ENCODE peak calls at places on chromosomes 2 and 18, in seven cellular contexts. One of them, this sample, is unnamed.

GRCh38 chr2:23574919-23575654 is 190.1 kb downstream of the KLHL29 start:
- DNase-seq in transverse colon: no peak
- DNase-seq in HEK293T: peak; percentile 28
- DNase-seq in stimulated activated CD4-positive, alpha-beta T cell treated with anti-CD3 and anti-CD28 coated beads, Interleukin-4, amount 100 ng/mL, for 4 hours: no peak
- DNase-seq in activated naive CD4-positive, alpha-beta T cell: no peak
- DNase-seq in activated gamma-delta T cell treated with Interleukin-2 at 50 U/mL for 16 hours: no peak
- DNase-seq in HL-60: no peak
- DNase-seq in this sample: no peak

GRCh38 chr2:200259577-200259957 is 46.9 kb upstream of the SPATS2L start:
- DNase-seq in HL-60: no peak
- DNase-seq in stimulated activated CD4-positive, alpha-beta T cell treated with anti-CD3 and anti-CD28 coated beads, Interleukin-4, amount 100 ng/mL, for 4 hours: no peak
- DNase-seq in transverse colon: no peak
- DNase-seq in HEK293T: no peak
- DNase-seq in activated naive CD4-positive, alpha-beta T cell: no peak
- DNase-seq in activated gamma-delta T cell treated with Interleukin-2 at 50 U/mL for 16 hours: no peak
- DNase-seq in this sample: peak; percentile 86

GRCh38 chr2:3768960-3769765 is 65.8 kb downstream of the DCDC2C start:
- DNase-seq in stimulated activated CD4-positive, alpha-beta T cell treated with anti-CD3 and anti-CD28 coated beads, Interleukin-4, amount 100 ng/mL, for 4 hours: no peak
- DNase-seq in activated naive CD4-positive, alpha-beta T cell: no peak
- DNase-seq in activated gamma-delta T cell treated with Interleukin-2 at 50 U/mL for 16 hours: no peak
- DNase-seq in transverse colon: no peak
- DNase-seq in HL-60: no peak
- DNase-seq in HEK293T: no peak
- DNase-seq in this sample: no peak

GRCh38 chr2:105775809-105776559 is 31.3 kb downstream of the NCK2 start:
- DNase-seq in HEK293T: no peak
- DNase-seq in activated naive CD4-positive, alpha-beta T cell: no peak
- DNase-seq in HL-60: peak; percentile 68
- DNase-seq in activated gamma-delta T cell treated with Interleukin-2 at 50 U/mL for 16 hours: peak; percentile 33
- DNase-seq in stimulated activated CD4-positive, alpha-beta T cell treated with anti-CD3 and anti-CD28 coated beads, Interleukin-4, amount 100 ng/mL, for 4 hours: no peak
- DNase-seq in transverse colon: peak; percentile 35
- DNase-seq in this sample: no peak

GRCh38 chr2:86281066-86281700 is 56.2 kb downstream of the REEP1 start:
- DNase-seq in HEK293T: no peak
- DNase-seq in transverse colon: no peak
- DNase-seq in stimulated activated CD4-positive, alpha-beta T cell treated with anti-CD3 and anti-CD28 coated beads, Interleukin-4, amount 100 ng/mL, for 4 hours: no peak
- DNase-seq in activated gamma-delta T cell treated with Interleukin-2 at 50 U/mL for 16 hours: no peak
- DNase-seq in HL-60: no peak
- DNase-seq in activated naive CD4-positive, alpha-beta T cell: no peak
- DNase-seq in this sample: no peak

GRCh38 chr2:42342061-42342794 is 18.8 kb downstream of the COX7A2L start:
- DNase-seq in stimulated activated CD4-positive, alpha-beta T cell treated with anti-CD3 and anti-CD28 coated beads, Interleukin-4, amount 100 ng/mL, for 4 hours: no peak
- DNase-seq in transverse colon: no peak
- DNase-seq in activated naive CD4-positive, alpha-beta T cell: no peak
- DNase-seq in HEK293T: no peak
- DNase-seq in activated gamma-delta T cell treated with Interleukin-2 at 50 U/mL for 16 hours: no peak
- DNase-seq in HL-60: no peak
- DNase-seq in this sample: peak; percentile 78

GRCh38 chr2:70088508-70089219 is 1.4 kb downstream of the PCBP1 start:
- DNase-seq in activated gamma-delta T cell treated with Interleukin-2 at 50 U/mL for 16 hours: no peak
- DNase-seq in HL-60: no peak
- DNase-seq in HEK293T: no peak
- DNase-seq in stimulated activated CD4-positive, alpha-beta T cell treated with anti-CD3 and anti-CD28 coated beads, Interleukin-4, amount 100 ng/mL, for 4 hours: no peak
- DNase-seq in transverse colon: no peak
- DNase-seq in activated naive CD4-positive, alpha-beta T cell: no peak
- DNase-seq in this sample: no peak

GRCh38 chr18:80254971-80255500 is 7.7 kb upstream of the PARD6G start:
- DNase-seq in activated gamma-delta T cell treated with Interleukin-2 at 50 U/mL for 16 hours: no peak
- DNase-seq in stimulated activated CD4-positive, alpha-beta T cell treated with anti-CD3 and anti-CD28 coated beads, Interleukin-4, amount 100 ng/mL, for 4 hours: no peak
- DNase-seq in transverse colon: no peak
- DNase-seq in activated naive CD4-positive, alpha-beta T cell: no peak
- DNase-seq in HL-60: no peak
- DNase-seq in HEK293T: no peak
- DNase-seq in this sample: no peak

GRCh38 chr2:239934571-239935171 is 90.5 kb downstream of the NDUFA10 start:
- DNase-seq in HEK293T: peak; percentile 61
- DNase-seq in HL-60: peak; percentile 59
- DNase-seq in transverse colon: peak; percentile 71
- DNase-seq in stimulated activated CD4-positive, alpha-beta T cell treated with anti-CD3 and anti-CD28 coated beads, Interleukin-4, amount 100 ng/mL, for 4 hours: peak; percentile 52
- DNase-seq in activated gamma-delta T cell treated with Interleukin-2 at 50 U/mL for 16 hours: peak; percentile 53
- DNase-seq in activated naive CD4-positive, alpha-beta T cell: no peak
- DNase-seq in this sample: no peak

GRCh38 chr2:14074691-14075090 is 557.8 kb upstream of the LRATD1 start:
- DNase-seq in HEK293T: no peak
- DNase-seq in activated naive CD4-positive, alpha-beta T cell: no peak
- DNase-seq in activated gamma-delta T cell treated with Interleukin-2 at 50 U/mL for 16 hours: no peak
- DNase-seq in stimulated activated CD4-positive, alpha-beta T cell treated with anti-CD3 and anti-CD28 coated beads, Interleukin-4, amount 100 ng/mL, for 4 hours: no peak
- DNase-seq in transverse colon: no peak
- DNase-seq in HL-60: no peak
- DNase-seq in this sample: no peak

This sample was measured in mammary epithelial cell.